ENCODE peak calls at places on chromosomes 7 and 10, in six cellular contexts. E is tibial artery, X is breast epithelium, U is fibroblast of lung, Z is HCT116, A is esophagus squamous epithelium. R is an unnamed sample. For H3K4me1 and H3K9me3, the result is how much of the 10 kb centered on the place peaks cover.

GRCh38 chr10:129101232-129101980 is 365.6 kb upstream of the MGMT start:
- DNase-seq in E (no peak), Z (no peak), U (no peak), X (no peak), A (no peak), R (no peak)

GRCh38 chr10:51860257-51860656 is 160.9 kb upstream of the CSTF2T start:
- DNase-seq in X (peak), Z (no peak), E (peak), U (peak), A (no peak), R (no peak)

GRCh38 chr7:30731619-30732018 is 20.3 kb upstream of the INMT start:
- DNase-seq in A (no peak), E (no peak), U (no peak), Z (no peak), X (no peak), R (no peak)

GRCh38 chr10:28331821-28332220 is 29.0 kb upstream of the MPP7 start:
- DNase-seq in X (no peak), A (no peak), Z (no peak), U (peak), E (no peak), R (no peak)

GRCh38 chr10:102673961-102674511 is 29.8 kb downstream of the TRIM8 start:
- DNase-seq in X (no peak), Z (no peak), E (peak), U (peak), A (no peak), R (peak)

GRCh38 chr7:117458977-117459583 is 20.7 kb upstream of the CFTR start:
- DNase-seq in U (peak), Z (peak), X (no peak), A (no peak), E (no peak), R (peak)

GRCh38 chr7:93148135-93148534 is at the start of gene SAMD9L:
- DNase-seq in U (peak), Z (no peak), X (no peak), A (no peak), E (no peak), R (no peak)

GRCh38 chr7:96236198-96237039 is 85.5 kb downstream of the SLC25A13 start:
- DNase-seq in A (no peak), X (no peak), E (peak), U (peak), Z (peak), R (peak)

GRCh38 chr7:36182854-36183604 is 30.0 kb downstream of the EEPD1 start:
- DNase-seq in E (no peak), Z (no peak), X (no peak), U (no peak), A (no peak), R (no peak)

GRCh38 chr7:128843938-128844621 is 13.9 kb downstream of the FLNC start:
- DNase-seq in E (no peak), X (no peak), A (no peak), U (no peak), Z (no peak), R (no peak)

GRCh38 chr10:52337225-52337624 is 23.1 kb downstream of the DKK1 start:
- DNase-seq in Z (no peak), A (no peak), E (no peak), X (no peak), U (no peak), R (no peak)

GRCh38 chr10:11097686-11098085 is 80.0 kb downstream of the CELF2 start:
- DNase-seq in Z (no peak), E (no peak), A (no peak), U (no peak), X (no peak), R (no peak)

GRCh38 chr10:119602241-119603095 is 5.7 kb upstream of the TIAL1 start:
- DNase-seq in A (no peak), E (no peak), U (peak), Z (peak), X (no peak), R (peak)

GRCh38 chr10:73874267-73875138 is at the start of gene CAMK2G:
- DNase-seq in E (peak), A (peak), X (peak), U (peak), Z (no peak), R (peak)

GRCh38 chr7:95583834-95584621 is 12.3 kb downstream of the PDK4 start:
- DNase-seq in E (no peak), A (no peak), X (no peak), U (no peak), Z (no peak), R (no peak)

GRCh38 chr10:17788646-17789045 is 20.5 kb upstream of the MRC1 start:
- DNase-seq in A (no peak), E (no peak), X (no peak), U (no peak), Z (no peak), R (no peak)

GRCh38 chr7:154869436-154869835 is 133.5 kb downstream of the PAXIP1 start:
- DNase-seq in U (no peak), E (no peak), X (no peak), Z (no peak), A (no peak), R (no peak)

GRCh38 chr7:155885162-155886160 is 73.2 kb upstream of the SHH start:
- DNase-seq in X (no peak), U (peak), A (no peak), Z (no peak), E (peak), R (no peak)

GRCh38 chr7:134458806-134459698 is at the start of gene AKR1B1:
- DNase-seq in A (peak), U (peak), X (peak), E (peak), Z (peak), R (peak)

GRCh38 chr7:142822714-142823113 is 32.2 kb upstream of the EPHB6 start:
- DNase-seq in U (no peak), X (no peak), Z (no peak), A (no peak), E (no peak), R (no peak)

GRCh38 chr7:77651544-77652162 is 44.6 kb upstream of the RSBN1L start:
- DNase-seq in E (no peak), U (peak), X (no peak), A (no peak), Z (peak), R (peak)

GRCh38 chr10:132482090-132482489 is 55.5 kb upstream of the INPP5A start:
- DNase-seq in U (peak), A (no peak), X (peak), Z (no peak), E (peak), R (peak)

GRCh38 chr10:125076121-125076825 is 84.1 kb downstream of the CTBP2 start:
- DNase-seq in A (no peak), U (no peak), Z (no peak), X (no peak), E (no peak), R (no peak)

GRCh38 chr7:17646181-17646956 is 293.9 kb downstream of the SNX13 start:
- DNase-seq in X (no peak), E (no peak), A (no peak), U (peak), Z (no peak), R (peak)

GRCh38 chr7:66033471-66034385 is 41.9 kb upstream of the ASL start:
- DNase-seq in E (no peak), X (no peak), A (no peak), Z (no peak), U (peak), R (no peak)

GRCh38 chr10:122252805-122253204 is 18.3 kb upstream of the BTBD16 start:
- DNase-seq in E (peak), Z (no peak), A (no peak), X (no peak), U (no peak), R (no peak)

GRCh38 chr7:24720283-24720682 is 37.0 kb downstream of the GSDME start:
- DNase-seq in Z (no peak), X (no peak), E (no peak), U (no peak), A (no peak), R (no peak)

GRCh38 chr7:149719050-149719899 is 54.1 kb downstream of the ZNF467 start:
- DNase-seq in U (peak), Z (no peak), E (no peak), A (no peak), X (no peak), R (no peak)

GRCh38 chr10:113244750-113245149 is 294.7 kb downstream of the TCF7L2 start:
- DNase-seq in E (peak), U (no peak), A (no peak), Z (no peak), X (no peak), R (no peak)

GRCh38 chr10:124366343-124366742 is 52.4 kb downstream of the OAT start:
- DNase-seq in A (no peak), X (no peak), U (no peak), E (no peak), Z (no peak), R (no peak)

GRCh38 chr10:114607358-114607998 is 50.6 kb downstream of the ABLIM1 start:
- DNase-seq in E (no peak), A (no peak), Z (no peak), U (peak), X (no peak), R (no peak)

GRCh38 chr10:78664929-78665525 is 403.7 kb upstream of the ZMIZ1 start:
- DNase-seq in E (no peak), X (no peak), U (peak), Z (peak), A (no peak), R (peak)

GRCh38 chr10:14671383-14671782 is 103.3 kb downstream of the FAM107B start:
- DNase-seq in A (no peak), U (no peak), X (no peak), Z (no peak), E (no peak), R (no peak)

GRCh38 chr10:63614371-63614891 is 93.2 kb downstream of the REEP3 start:
- DNase-seq in X (no peak), U (peak), E (no peak), A (no peak), Z (no peak), R (peak)

GRCh38 chr7:3588341-3588740 is 287.3 kb downstream of the SDK1 start:
- DNase-seq in U (no peak), X (no peak), A (no peak), Z (no peak), E (no peak), R (no peak)

GRCh38 chr7:5448378-5449042 is 24.9 kb upstream of the TNRC18 start:
- DNase-seq in A (no peak), U (no peak), E (no peak), X (peak), Z (no peak), R (no peak)

GRCh38 chr7:337567-337951 is 47.6 kb downstream of the FOXL3 start:
- DNase-seq in Z (no peak), X (no peak), U (no peak), A (no peak), E (no peak), R (no peak)

GRCh38 chr7:101938115-101938514 is 120.7 kb downstream of the CUX1 start:
- DNase-seq in A (no peak), X (no peak), Z (no peak), E (no peak), U (no peak), R (no peak)

GRCh38 chr7:101936223-101936611 is 118.8 kb downstream of the CUX1 start:
- DNase-seq in Z (no peak), E (no peak), A (no peak), U (no peak), X (no peak), R (no peak)

GRCh38 chr7:101934618-101935017 is 117.2 kb downstream of the CUX1 start:
- DNase-seq in E (peak), Z (no peak), X (no peak), U (no peak), A (no peak), R (no peak)

GRCh38 chr7:101935521-101936141 is 118.2 kb downstream of the CUX1 start:
- DNase-seq in Z (no peak), X (no peak), U (peak), A (no peak), E (peak), R (no peak)

DNA sequence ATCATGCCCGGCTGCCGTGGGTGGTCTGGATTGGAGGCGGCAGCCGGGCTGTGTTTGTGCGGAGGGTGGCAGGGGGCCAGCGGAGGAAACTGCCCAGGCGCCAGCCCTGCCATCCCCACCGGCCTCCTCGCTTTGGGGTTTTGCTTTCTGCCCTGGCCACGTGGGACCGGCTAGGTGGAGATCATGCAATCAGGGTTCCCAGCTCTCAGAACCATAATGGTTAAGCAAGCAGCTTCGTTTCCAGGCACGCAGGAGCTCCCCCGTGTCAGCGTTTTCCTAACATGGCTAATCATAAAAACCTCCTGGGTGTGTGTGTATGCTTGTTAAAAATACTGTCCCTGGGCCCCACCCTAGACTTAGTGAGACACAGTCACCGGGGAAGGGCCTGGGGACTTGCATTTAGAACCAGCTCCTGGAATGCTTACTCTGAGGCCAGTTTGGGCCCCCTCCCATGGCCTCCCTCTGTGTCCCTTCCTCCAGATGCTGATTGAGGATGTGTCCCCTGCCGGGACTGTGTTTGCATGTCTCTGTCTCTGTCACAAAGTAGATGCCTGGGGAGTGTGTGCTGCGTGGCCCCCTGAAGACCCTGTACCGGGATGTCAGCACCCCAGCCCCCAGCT is 119.3 kb downstream of the CUX1 start:
- DNase-seq in Z (no peak), A (no peak), E (no peak), U (peak), X (no peak), R (peak)
- H3K4me3 ChIP-seq in Z (no peak), A (peak), E (peak), U (no peak), X (peak), R (peak)

GRCh38 chr7:150738092-150739044 is 1.1 kb downstream of the GIMAP5 start:
- DNase-seq in U (no peak), X (no peak), E (no peak), Z (peak), A (no peak), R (no peak)
- H3K4me1 ChIP-seq in U (under half), X (under half), E (under half), Z (under half), A (under half), R (under half)

GRCh38 chr7:22460363-22460988 is 39.5 kb downstream of the STEAP1B start:
- DNase-seq in U (no peak), X (no peak), Z (no peak), A (no peak), E (no peak), R (no peak)
- H3K9me3 ChIP-seq in U (under half), X (under half), Z (under half), A (under half), E (under half), R (under half)

GRCh38 chr7:159104188-159105030 is 40.3 kb downstream of the VIPR2 start:
- DNase-seq in E (peak), A (no peak), U (no peak), X (no peak), Z (no peak), R (no peak)
- H3K4me3 ChIP-seq in E (peak), A (no peak), U (no peak), X (no peak), Z (no peak), R (no peak)

GRCh38 chr10:88881922-88882645 is 2.0 kb downstream of the STAMBPL1 start:
- DNase-seq in X (no peak), Z (no peak), A (no peak), E (no peak), U (peak), R (peak)
- H3K4me1 ChIP-seq in X (under half), Z (half or more), A (under half), E (under half), U (under half), R (half or more)

GRCh38 chr7:157997991-157998505 is 589.6 kb downstream of the PTPRN2 start:
- DNase-seq in X (no peak), A (no peak), U (no peak), E (no peak), Z (no peak), R (no peak)

GRCh38 chr7:157995815-157996214 is 591.8 kb downstream of the PTPRN2 start:
- DNase-seq in E (no peak), A (no peak), X (no peak), Z (no peak), U (no peak), R (no peak)

GRCh38 chr7:157997471-157997870 is 590.2 kb downstream of the PTPRN2 start:
- DNase-seq in Z (no peak), X (no peak), U (no peak), A (no peak), E (no peak), R (no peak)

GRCh38 chr7:157997080-157997440 is 590.6 kb downstream of the PTPRN2 start:
- DNase-seq in E (no peak), A (no peak), X (no peak), U (no peak), Z (no peak), R (no peak)

DNA sequence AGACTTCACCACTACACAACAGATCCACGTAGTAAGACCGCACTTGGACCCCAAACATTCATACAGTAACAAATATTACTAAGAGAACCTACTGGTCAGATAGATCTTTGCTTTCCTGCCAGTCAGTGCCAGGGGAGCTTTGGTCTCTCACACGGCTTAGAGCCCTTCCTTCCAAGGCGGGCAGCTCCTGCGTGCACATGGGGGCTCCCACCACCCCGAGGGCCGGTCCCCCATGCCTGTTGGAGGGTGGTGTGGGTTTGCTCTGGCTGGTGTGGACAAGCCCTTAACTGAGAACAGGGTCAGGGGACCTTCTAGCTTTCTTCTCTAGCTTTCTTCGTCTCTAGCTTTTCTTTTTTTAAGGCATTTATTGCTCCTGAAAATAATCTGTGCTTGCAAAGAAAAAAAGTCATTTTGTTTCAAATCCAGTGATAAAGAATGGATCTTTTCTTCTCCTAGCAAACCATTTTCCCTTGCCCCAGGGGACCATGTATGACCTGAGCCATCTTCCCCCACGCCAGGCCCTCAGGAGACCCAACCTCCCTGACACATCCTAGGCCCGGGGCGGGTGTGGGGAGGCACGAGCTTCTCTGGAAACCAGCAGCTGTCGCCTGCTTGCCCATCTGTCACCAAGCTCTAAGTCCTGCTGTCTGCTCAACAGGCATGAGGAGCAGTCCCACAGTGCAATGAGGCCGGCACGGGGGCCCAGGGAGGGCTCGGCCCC is 591.1 kb downstream of the PTPRN2 start:
- DNase-seq in A (no peak), X (no peak), E (no peak), U (no peak), Z (no peak), R (no peak)
- H3K9me3 ChIP-seq in A (under half), X (under half), E (under half), U (under half), Z (under half), R (under half)

DNA sequence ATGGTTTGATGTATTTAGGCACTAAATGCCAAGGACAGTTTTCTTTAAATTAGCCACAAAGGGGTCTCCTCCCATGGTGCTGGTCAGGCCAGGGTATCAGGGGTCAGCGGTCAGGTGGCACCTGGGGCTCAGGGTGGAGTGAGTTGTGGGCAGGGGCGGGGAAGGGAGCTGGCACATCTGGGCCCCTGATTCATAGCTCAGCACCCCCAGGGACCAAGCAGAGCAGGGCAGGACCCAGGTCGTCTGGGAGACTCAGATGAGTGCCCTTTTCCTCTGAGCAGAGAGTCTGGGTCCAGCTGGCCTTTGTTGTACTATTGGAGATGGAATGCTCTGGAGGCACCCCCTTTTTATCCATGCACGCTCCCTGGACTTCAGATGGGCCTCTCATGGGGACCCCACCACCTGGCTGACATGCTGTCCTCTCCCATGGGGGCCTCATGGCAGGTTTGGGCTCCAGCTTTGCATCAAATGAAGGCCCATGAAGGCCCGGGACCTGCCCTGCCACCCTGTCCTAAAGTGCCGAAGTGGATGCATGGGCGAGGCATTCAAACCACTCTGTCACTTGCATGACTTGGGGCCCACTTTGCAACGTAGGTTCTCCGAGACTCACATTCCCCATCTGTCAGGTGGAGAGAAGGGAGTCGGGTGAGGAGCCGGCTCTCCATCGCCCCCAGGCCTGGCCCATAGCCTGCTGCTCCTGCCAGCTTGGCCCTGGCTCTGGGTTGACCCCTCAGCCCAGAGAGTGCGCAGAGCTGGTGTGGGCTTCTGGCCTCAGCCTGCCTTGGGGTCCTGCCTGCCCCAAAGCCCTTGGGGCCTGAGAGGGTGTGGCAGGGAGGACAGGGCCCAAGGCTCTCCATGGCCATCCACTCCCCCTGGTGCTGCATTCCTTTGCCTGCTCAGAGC is 66.4 kb downstream of the RAMP3 start:
- DNase-seq in U (no peak), E (no peak), A (no peak), X (no peak), Z (no peak), R (no peak)
- H3K4me3 ChIP-seq in U (no peak), E (no peak), A (no peak), X (no peak), Z (no peak), R (no peak)

GRCh38 chr7:31878875-31879274 is 191.3 kb downstream of the PDE1C start:
- DNase-seq in X (no peak), E (no peak), A (no peak), Z (no peak), U (no peak), R (no peak)
- H3K4me1 ChIP-seq in X (under half), E (under half), A (under half), Z (under half), U (under half), R (under half)

GRCh38 chr10:83654689-83655088 is 484.6 kb upstream of the GHITM start:
- DNase-seq in A (no peak), X (no peak), E (no peak), U (no peak), Z (no peak), R (no peak)

GRCh38 chr10:83656924-83657323 is 482.4 kb upstream of the GHITM start:
- DNase-seq in E (no peak), Z (no peak), X (no peak), U (no peak), A (no peak), R (no peak)

GRCh38 chr10:83657487-83657886 is 481.8 kb upstream of the GHITM start:
- DNase-seq in X (no peak), E (no peak), U (no peak), A (no peak), Z (no peak), R (no peak)
- H3K9me3 ChIP-seq in X (under half), E (under half), U (under half), A (under half), Z (under half), R (under half)